ENCODE peak calls at places on chromosome 7, in seven cellular contexts. H, X, D, B, E, J and O are unnamed samples.

GRCh38 chr7:30932562-30932961 is 20.9 kb downstream of the AQP1 start:
- DNase-seq in H (no peak), X (no peak), D (no peak), B (peak), E (no peak), J (no peak), O (no peak)

GRCh38 chr7:12123172-12123571 is 87.9 kb upstream of the TMEM106B start:
- DNase-seq in H (no peak), X (no peak), D (no peak), B (no peak), E (no peak), J (no peak), O (no peak)

GRCh38 chr7:29508608-29509007 is 55.0 kb upstream of the PRR15 start:
- DNase-seq in H (no peak), X (no peak), D (no peak), B (no peak), E (no peak), J (no peak), O (no peak)

GRCh38 chr7:51240868-51241267 is 75.7 kb downstream of the COBL start:
- DNase-seq in H (no peak), X (no peak), D (no peak), B (no peak), E (no peak), J (no peak), O (no peak)

GRCh38 chr7:1483536-1484505 is 20.4 kb downstream of the INTS1 start:
- DNase-seq in H (no peak), X (no peak), D (no peak), B (no peak), E (no peak), J (no peak), O (no peak)

GRCh38 chr7:142560166-142560565 is 189.1 kb upstream of the PRSS1 start:
- DNase-seq in H (no peak), X (no peak), D (no peak), B (no peak), E (no peak), J (no peak), O (no peak)

GRCh38 chr7:29564455-29565185 is 985 bp downstream of the PRR15 start:
- DNase-seq in H (no peak), X (no peak), D (peak), B (peak), E (no peak), J (peak), O (peak)

GRCh38 chr7:70178787-70179186 is 580.5 kb downstream of the AUTS2 start:
- DNase-seq in H (no peak), X (no peak), D (peak), B (no peak), E (no peak), J (peak), O (peak)

GRCh38 chr7:79652619-79653018 is 199.2 kb upstream of the MAGI2 start:
- DNase-seq in H (no peak), X (no peak), D (no peak), B (no peak), E (no peak), J (no peak), O (no peak)

GRCh38 chr7:57199252-57199651 is 67.0 kb upstream of the ZNF479 start:
- DNase-seq in H (no peak), X (no peak), D (no peak), B (no peak), E (no peak), J (no peak), O (no peak)

GRCh38 chr7:115719963-115720362 is 310.6 kb downstream of the TFEC start:
- DNase-seq in H (no peak), X (no peak), D (no peak), B (no peak), E (no peak), J (no peak), O (no peak)

GRCh38 chr7:4191046-4191445 is 491.0 kb upstream of the FOXK1 start:
- DNase-seq in H (no peak), X (no peak), D (no peak), B (no peak), E (no peak), J (no peak), O (no peak)

GRCh38 chr7:141073173-141073640 is 657 bp upstream of the TMEM178B start:
- DNase-seq in H (no peak), X (no peak), D (no peak), B (peak), E (no peak), J (no peak), O (no peak)

GRCh38 chr7:50488379-50488778 is 38.2 kb upstream of the FIGNL1 start:
- DNase-seq in H (no peak), X (no peak), D (no peak), B (no peak), E (no peak), J (no peak), O (no peak)

GRCh38 chr7:98211221-98211675 is at the start of gene BHLHA15:
- DNase-seq in H (no peak), X (no peak), D (no peak), B (peak), E (no peak), J (peak), O (no peak)

GRCh38 chr7:115910541-115911164 is 119.9 kb downstream of the TFEC start:
- DNase-seq in H (no peak), X (no peak), D (no peak), B (no peak), E (no peak), J (peak), O (no peak)

GRCh38 chr7:81074406-81074805 is 155.6 kb upstream of the SEMA3C start:
- DNase-seq in H (no peak), X (no peak), D (no peak), B (no peak), E (no peak), J (no peak), O (no peak)

GRCh38 chr7:103613655-103614642 is 167.9 kb upstream of the SLC26A5 start:
- DNase-seq in H (no peak), X (no peak), D (no peak), B (no peak), E (no peak), J (peak), O (no peak)

GRCh38 chr7:125061776-125062397 is 132.3 kb upstream of the POT1 start:
- DNase-seq in H (no peak), X (peak), D (peak), B (no peak), E (no peak), J (no peak), O (no peak)

GRCh38 chr7:47778153-47778661 is 170.1 kb downstream of the PKD1L1 start:
- DNase-seq in H (no peak), X (no peak), D (peak), B (no peak), E (no peak), J (no peak), O (no peak)

GRCh38 chr7:101618207-101618839 is 10.8 kb downstream of the MYL10 start:
- DNase-seq in H (no peak), X (no peak), D (no peak), B (no peak), E (no peak), J (no peak), O (no peak)

GRCh38 chr7:144784943-144785342 is 50.9 kb downstream of the TPK1 start:
- DNase-seq in H (no peak), X (no peak), D (no peak), B (no peak), E (no peak), J (no peak), O (no peak)

GRCh38 chr7:92874567-92874966 is 38.2 kb upstream of the CDK6 start:
- DNase-seq in H (no peak), X (no peak), D (no peak), B (no peak), E (no peak), J (no peak), O (no peak)

GRCh38 chr7:22759721-22760120 is 32.7 kb downstream of the IL6 start:
- DNase-seq in H (no peak), X (no peak), D (no peak), B (no peak), E (no peak), J (no peak), O (no peak)

GRCh38 chr7:115962340-115962739 is 68.2 kb downstream of the TFEC start:
- DNase-seq in H (no peak), X (no peak), D (no peak), B (no peak), E (no peak), J (no peak), O (no peak)

GRCh38 chr7:69412331-69413146 is 185.7 kb upstream of the AUTS2 start:
- DNase-seq in H (no peak), X (no peak), D (no peak), B (no peak), E (no peak), J (peak), O (no peak)

GRCh38 chr7:7696458-7697119 is 21.8 kb downstream of the RPA3 start:
- DNase-seq in H (no peak), X (no peak), D (no peak), B (peak), E (no peak), J (peak), O (no peak)

GRCh38 chr7:127532736-127533135 is 52.7 kb downstream of the GCC1 start:
- DNase-seq in H (no peak), X (no peak), D (no peak), B (no peak), E (no peak), J (no peak), O (no peak)

GRCh38 chr7:106583133-106583532 is 77.8 kb downstream of the CCDC71L start:
- DNase-seq in H (no peak), X (no peak), D (no peak), B (no peak), E (no peak), J (no peak), O (no peak)

GRCh38 chr7:143384741-143385631 is 3.8 kb downstream of the ZYX start:
- DNase-seq in H (no peak), X (no peak), D (no peak), B (no peak), E (no peak), J (no peak), O (no peak)